ENCODE peak calls at places on chromosomes 16 and 17, in eight cellular contexts. One of them, this sample, is unnamed.
A peak's percentile ranks its signal among the peaks of the same experiment; 100 is the strongest.

GRCh38 chr16:17301593-17302135 is 169.1 kb downstream of the XYLT1 start:
- DNase-seq in heart right ventricle: no peak
- DNase-seq in NT2/D1: no peak
- DNase-seq in heart left ventricle: no peak
- DNase-seq in naive thymus-derived CD4-positive, alpha-beta T cell: no peak
- DNase-seq in brain microvascular endothelial cell: no peak
- DNase-seq in HCT116: no peak
- DNase-seq in cardiac muscle cell: no peak
- DNase-seq in this sample: no peak

GRCh38 chr16:57070986-57071540 is 21.3 kb upstream of the CPNE2 start:
- DNase-seq in heart right ventricle: no peak
- DNase-seq in NT2/D1: no peak
- DNase-seq in heart left ventricle: no peak
- DNase-seq in naive thymus-derived CD4-positive, alpha-beta T cell: no peak
- DNase-seq in brain microvascular endothelial cell: no peak
- DNase-seq in HCT116: no peak
- DNase-seq in cardiac muscle cell: no peak
- DNase-seq in this sample: no peak

GRCh38 chr17:68198931-68199836 is 48.7 kb upstream of the AMZ2 start:
- DNase-seq in heart right ventricle: no peak
- DNase-seq in NT2/D1: no peak
- DNase-seq in heart left ventricle: no peak
- DNase-seq in naive thymus-derived CD4-positive, alpha-beta T cell: peak; percentile 41
- DNase-seq in brain microvascular endothelial cell: no peak
- DNase-seq in HCT116: no peak
- DNase-seq in cardiac muscle cell: peak; percentile 23
- DNase-seq in this sample: no peak

GRCh38 chr16:87628940-87629339 is 26.6 kb downstream of the JPH3 start:
- DNase-seq in heart right ventricle: no peak
- DNase-seq in NT2/D1: no peak
- DNase-seq in heart left ventricle: peak; percentile 19
- DNase-seq in naive thymus-derived CD4-positive, alpha-beta T cell: no peak
- DNase-seq in brain microvascular endothelial cell: peak; percentile 16
- DNase-seq in HCT116: no peak
- DNase-seq in cardiac muscle cell: no peak
- DNase-seq in this sample: peak; percentile 85

GRCh38 chr16:26857371-26857770 is 209.4 kb upstream of the C16orf82 start:
- DNase-seq in heart right ventricle: no peak
- DNase-seq in NT2/D1: no peak
- DNase-seq in heart left ventricle: no peak
- DNase-seq in naive thymus-derived CD4-positive, alpha-beta T cell: no peak
- DNase-seq in brain microvascular endothelial cell: no peak
- DNase-seq in HCT116: no peak
- DNase-seq in cardiac muscle cell: no peak
- DNase-seq in this sample: no peak

GRCh38 chr16:4699030-4699556 is 5.7 kb downstream of the NUDT16L1 start:
- DNase-seq in heart right ventricle: no peak
- DNase-seq in NT2/D1: no peak
- DNase-seq in heart left ventricle: no peak
- DNase-seq in naive thymus-derived CD4-positive, alpha-beta T cell: no peak
- DNase-seq in brain microvascular endothelial cell: no peak
- DNase-seq in HCT116: no peak
- DNase-seq in cardiac muscle cell: no peak
- DNase-seq in this sample: no peak

GRCh38 chr17:17104036-17104435 is 61.8 kb downstream of the MPRIP start:
- DNase-seq in heart right ventricle: no peak
- DNase-seq in NT2/D1: no peak
- DNase-seq in heart left ventricle: no peak
- DNase-seq in naive thymus-derived CD4-positive, alpha-beta T cell: no peak
- DNase-seq in brain microvascular endothelial cell: no peak
- DNase-seq in HCT116: no peak
- DNase-seq in cardiac muscle cell: no peak
- DNase-seq in this sample: no peak

GRCh38 chr17:41739661-41740352 is 5.4 kb upstream of the HAP1 start:
- DNase-seq in heart right ventricle: no peak
- DNase-seq in NT2/D1: no peak
- DNase-seq in heart left ventricle: no peak
- DNase-seq in naive thymus-derived CD4-positive, alpha-beta T cell: no peak
- DNase-seq in brain microvascular endothelial cell: no peak
- DNase-seq in HCT116: no peak
- DNase-seq in cardiac muscle cell: no peak
- DNase-seq in this sample: peak; percentile 50

GRCh38 chr16:27965801-27966200 is 97.7 kb downstream of the GSG1L start:
- DNase-seq in heart right ventricle: no peak
- DNase-seq in NT2/D1: no peak
- DNase-seq in heart left ventricle: no peak
- DNase-seq in naive thymus-derived CD4-positive, alpha-beta T cell: no peak
- DNase-seq in brain microvascular endothelial cell: no peak
- DNase-seq in HCT116: no peak
- DNase-seq in cardiac muscle cell: no peak
- DNase-seq in this sample: no peak

GRCh38 chr16:78490431-78490830 is 391.0 kb downstream of the WWOX start:
- DNase-seq in heart right ventricle: no peak
- DNase-seq in NT2/D1: no peak
- DNase-seq in heart left ventricle: no peak
- DNase-seq in naive thymus-derived CD4-positive, alpha-beta T cell: no peak
- DNase-seq in brain microvascular endothelial cell: no peak
- DNase-seq in HCT116: no peak
- DNase-seq in cardiac muscle cell: no peak
- DNase-seq in this sample: no peak

GRCh38 chr17:75271233-75271954 is 363 bp upstream of the MIF4GD start:
- DNase-seq in heart right ventricle: peak; percentile 83
- DNase-seq in NT2/D1: no peak
- DNase-seq in heart left ventricle: peak; percentile 92
- DNase-seq in naive thymus-derived CD4-positive, alpha-beta T cell: peak; percentile 93
- DNase-seq in brain microvascular endothelial cell: no peak
- DNase-seq in HCT116: no peak
- DNase-seq in cardiac muscle cell: peak; percentile 89
- DNase-seq in this sample: no peak

GRCh38 chr17:10198509-10199249 is at the start of gene GAS7:
- DNase-seq in heart right ventricle: peak; percentile 74
- DNase-seq in NT2/D1: no peak
- DNase-seq in heart left ventricle: peak; percentile 88
- DNase-seq in naive thymus-derived CD4-positive, alpha-beta T cell: peak; percentile 24
- DNase-seq in brain microvascular endothelial cell: no peak
- DNase-seq in HCT116: no peak
- DNase-seq in cardiac muscle cell: peak; percentile 87
- DNase-seq in this sample: no peak

GRCh38 chr16:3066440-3066748 is 954 bp downstream of the IL32 start:
- DNase-seq in heart right ventricle: no peak
- DNase-seq in NT2/D1: no peak
- DNase-seq in heart left ventricle: no peak
- DNase-seq in naive thymus-derived CD4-positive, alpha-beta T cell: no peak
- DNase-seq in brain microvascular endothelial cell: no peak
- DNase-seq in HCT116: no peak
- DNase-seq in cardiac muscle cell: no peak
- DNase-seq in this sample: no peak

GRCh38 chr16:9102379-9102778 is 10.9 kb downstream of the HAPSTR1 start:
- DNase-seq in heart right ventricle: no peak
- DNase-seq in NT2/D1: no peak
- DNase-seq in heart left ventricle: no peak
- DNase-seq in naive thymus-derived CD4-positive, alpha-beta T cell: no peak
- DNase-seq in brain microvascular endothelial cell: peak; percentile 81
- DNase-seq in HCT116: no peak
- DNase-seq in cardiac muscle cell: no peak
- DNase-seq in this sample: no peak

GRCh38 chr17:35726609-35727460 is 4.6 kb upstream of the RASL10B start:
- DNase-seq in heart right ventricle: peak; percentile 67
- DNase-seq in NT2/D1: no peak
- DNase-seq in heart left ventricle: peak; percentile 78
- DNase-seq in naive thymus-derived CD4-positive, alpha-beta T cell: no peak
- DNase-seq in brain microvascular endothelial cell: peak; percentile 86
- DNase-seq in HCT116: no peak
- DNase-seq in cardiac muscle cell: peak; percentile 89
- DNase-seq in this sample: peak; percentile 41

GRCh38 chr17:18261146-18261515 is 669 bp downstream of the MIEF2 start:
- DNase-seq in heart right ventricle: peak; percentile 79
- DNase-seq in NT2/D1: no peak
- DNase-seq in heart left ventricle: peak; percentile 85
- DNase-seq in naive thymus-derived CD4-positive, alpha-beta T cell: no peak
- DNase-seq in brain microvascular endothelial cell: no peak
- DNase-seq in HCT116: no peak
- DNase-seq in cardiac muscle cell: peak; percentile 45
- DNase-seq in this sample: peak; percentile 69

GRCh38 chr17:7260601-7261376 is 1.5 kb downstream of the CLDN7 start:
- DNase-seq in heart right ventricle: no peak
- DNase-seq in NT2/D1: no peak
- DNase-seq in heart left ventricle: no peak
- DNase-seq in naive thymus-derived CD4-positive, alpha-beta T cell: no peak
- DNase-seq in brain microvascular endothelial cell: no peak
- DNase-seq in HCT116: no peak
- DNase-seq in cardiac muscle cell: peak; percentile 53
- DNase-seq in this sample: no peak

GRCh38 chr17:62994931-62995330 is 28.9 kb downstream of the TANC2 start:
- DNase-seq in heart right ventricle: no peak
- DNase-seq in NT2/D1: no peak
- DNase-seq in heart left ventricle: no peak
- DNase-seq in naive thymus-derived CD4-positive, alpha-beta T cell: no peak
- DNase-seq in brain microvascular endothelial cell: no peak
- DNase-seq in HCT116: no peak
- DNase-seq in cardiac muscle cell: peak; percentile 37
- DNase-seq in this sample: no peak

GRCh38 chr17:68391561-68392268 is 65.6 kb downstream of the WIPI1 start:
- DNase-seq in heart right ventricle: no peak
- DNase-seq in NT2/D1: no peak
- DNase-seq in heart left ventricle: no peak
- DNase-seq in naive thymus-derived CD4-positive, alpha-beta T cell: no peak
- DNase-seq in brain microvascular endothelial cell: no peak
- DNase-seq in HCT116: no peak
- DNase-seq in cardiac muscle cell: no peak
- DNase-seq in this sample: no peak

GRCh38 chr17:55005520-55005919 is 37.0 kb downstream of the STXBP4 start:
- DNase-seq in heart right ventricle: no peak
- DNase-seq in NT2/D1: peak; percentile 8
- DNase-seq in heart left ventricle: no peak
- DNase-seq in naive thymus-derived CD4-positive, alpha-beta T cell: peak; percentile 1
- DNase-seq in brain microvascular endothelial cell: peak; percentile 46
- DNase-seq in HCT116: peak; percentile 63
- DNase-seq in cardiac muscle cell: peak; percentile 6
- DNase-seq in this sample: no peak

GRCh38 chr17:71846561-71846960 is 274.3 kb upstream of the SOX9 start:
- DNase-seq in heart right ventricle: no peak
- DNase-seq in NT2/D1: no peak
- DNase-seq in heart left ventricle: no peak
- DNase-seq in naive thymus-derived CD4-positive, alpha-beta T cell: no peak
- DNase-seq in brain microvascular endothelial cell: no peak
- DNase-seq in HCT116: no peak
- DNase-seq in cardiac muscle cell: no peak
- DNase-seq in this sample: peak; percentile 39

GRCh38 chr17:45720386-45720785 is 63.7 kb upstream of the CRHR1 start:
- DNase-seq in heart right ventricle: no peak
- DNase-seq in NT2/D1: no peak
- DNase-seq in heart left ventricle: no peak
- DNase-seq in naive thymus-derived CD4-positive, alpha-beta T cell: no peak
- DNase-seq in brain microvascular endothelial cell: no peak
- DNase-seq in HCT116: no peak
- DNase-seq in cardiac muscle cell: no peak
- DNase-seq in this sample: no peak

GRCh38 chr16:4488486-4488967 is 12.3 kb downstream of the HMOX2 start:
- DNase-seq in heart right ventricle: no peak
- DNase-seq in NT2/D1: no peak
- DNase-seq in heart left ventricle: no peak
- DNase-seq in naive thymus-derived CD4-positive, alpha-beta T cell: peak; percentile 82
- DNase-seq in brain microvascular endothelial cell: no peak
- DNase-seq in HCT116: no peak
- DNase-seq in cardiac muscle cell: no peak
- DNase-seq in this sample: no peak

GRCh38 chr17:416293-417206 is 63.9 kb upstream of the RPH3AL start:
- DNase-seq in heart right ventricle: no peak
- DNase-seq in NT2/D1: no peak
- DNase-seq in heart left ventricle: no peak
- DNase-seq in naive thymus-derived CD4-positive, alpha-beta T cell: peak; percentile 61
- DNase-seq in brain microvascular endothelial cell: no peak
- DNase-seq in HCT116: no peak
- DNase-seq in cardiac muscle cell: no peak
- DNase-seq in this sample: no peak

GRCh38 chr16:8847623-8848022 is 21.2 kb downstream of the CARHSP1 start:
- DNase-seq in heart right ventricle: no peak
- DNase-seq in NT2/D1: no peak
- DNase-seq in heart left ventricle: no peak
- DNase-seq in naive thymus-derived CD4-positive, alpha-beta T cell: no peak
- DNase-seq in brain microvascular endothelial cell: no peak
- DNase-seq in HCT116: no peak
- DNase-seq in cardiac muscle cell: no peak
- DNase-seq in this sample: no peak

GRCh38 chr17:79422236-79422635 is 188.6 kb downstream of the RBFOX3 start:
- DNase-seq in heart right ventricle: no peak
- DNase-seq in NT2/D1: no peak
- DNase-seq in heart left ventricle: no peak
- DNase-seq in naive thymus-derived CD4-positive, alpha-beta T cell: no peak
- DNase-seq in brain microvascular endothelial cell: no peak
- DNase-seq in HCT116: no peak
- DNase-seq in cardiac muscle cell: no peak
- DNase-seq in this sample: no peak
- H3K27me3 ChIP-seq in heart right ventricle: peaks cover 39% of the 10 kb centered on the region
- H3K27me3 ChIP-seq in NT2/D1: no peaks in the 10 kb centered on the region
- H3K27me3 ChIP-seq in heart left ventricle: peaks cover 37% of the 10 kb centered on the region
- H3K27me3 ChIP-seq in naive thymus-derived CD4-positive, alpha-beta T cell: no peaks in the 10 kb centered on the region
- H3K27me3 ChIP-seq in brain microvascular endothelial cell: no peaks in the 10 kb centered on the region
- H3K27me3 ChIP-seq in HCT116: peaks cover 24% of the 10 kb centered on the region
- H3K27me3 ChIP-seq in cardiac muscle cell: peaks cover 18% of the 10 kb centered on the region
- H3K27me3 ChIP-seq in this sample: no peaks in the 10 kb centered on the region

DNA sequence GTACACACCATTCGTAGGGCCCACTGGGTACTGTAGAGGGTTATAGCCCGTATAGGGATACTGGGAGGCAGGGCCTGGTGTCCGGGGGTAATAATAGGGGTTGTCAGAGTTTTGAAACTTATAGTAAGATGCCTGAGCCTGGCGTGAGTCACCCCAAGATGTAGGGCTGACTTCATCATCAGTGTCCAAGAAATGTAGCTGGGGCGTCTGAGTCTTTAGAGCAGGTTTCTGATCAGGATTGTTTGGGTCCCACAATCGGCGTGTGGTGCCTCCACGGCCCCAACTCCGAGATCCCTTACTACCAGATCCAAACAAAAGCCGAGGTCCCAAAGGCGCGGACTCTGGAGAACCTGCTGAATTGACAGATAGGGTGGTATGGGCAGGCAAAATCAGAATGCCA is 4.4 kb downstream of the SMG6 start:
- DNase-seq in heart right ventricle: no peak
- DNase-seq in NT2/D1: no peak
- DNase-seq in heart left ventricle: no peak
- DNase-seq in naive thymus-derived CD4-positive, alpha-beta T cell: no peak
- DNase-seq in brain microvascular endothelial cell: no peak
- DNase-seq in HCT116: no peak
- DNase-seq in cardiac muscle cell: no peak
- DNase-seq in this sample: no peak
- H3K4me3 ChIP-seq in heart right ventricle: no peak overlapping the region
- H3K4me3 ChIP-seq in NT2/D1: no peak overlapping the region
- H3K4me3 ChIP-seq in heart left ventricle: no peak overlapping the region
- H3K4me3 ChIP-seq in naive thymus-derived CD4-positive, alpha-beta T cell: no peak overlapping the region
- H3K4me3 ChIP-seq in brain microvascular endothelial cell: no peak overlapping the region
- H3K4me3 ChIP-seq in HCT116: no peak overlapping the region
- H3K4me3 ChIP-seq in cardiac muscle cell: no peak overlapping the region
- H3K4me3 ChIP-seq in this sample: no peak overlapping the region

GRCh38 chr17:12994341-12995074 is 23.3 kb downstream of the ELAC2 start:
- DNase-seq in heart right ventricle: no peak
- DNase-seq in NT2/D1: no peak
- DNase-seq in heart left ventricle: no peak
- DNase-seq in naive thymus-derived CD4-positive, alpha-beta T cell: no peak
- DNase-seq in brain microvascular endothelial cell: no peak
- DNase-seq in HCT116: no peak
- DNase-seq in cardiac muscle cell: no peak
- DNase-seq in this sample: no peak
- H3K36me3 ChIP-seq in heart right ventricle: peaks cover 74% of the 10 kb centered on the region
- H3K36me3 ChIP-seq in NT2/D1: peaks cover 100% of the 10 kb centered on the region
- H3K36me3 ChIP-seq in heart left ventricle: peaks cover 52% of the 10 kb centered on the region
- H3K36me3 ChIP-seq in naive thymus-derived CD4-positive, alpha-beta T cell: peaks cover 29% of the 10 kb centered on the region
- H3K36me3 ChIP-seq in brain microvascular endothelial cell: peaks cover 92% of the 10 kb centered on the region
- H3K36me3 ChIP-seq in HCT116: peaks cover 70% of the 10 kb centered on the region
- H3K36me3 ChIP-seq in cardiac muscle cell: peaks cover 72% of the 10 kb centered on the region
- H3K36me3 ChIP-seq in this sample: peaks cover 9% of the 10 kb centered on the region

GRCh38 chr17:76921340-76922036 is 53.3 kb downstream of the MGAT5B start:
- DNase-seq in heart right ventricle: no peak
- DNase-seq in NT2/D1: no peak
- DNase-seq in heart left ventricle: peak; percentile 20
- DNase-seq in naive thymus-derived CD4-positive, alpha-beta T cell: no peak
- DNase-seq in brain microvascular endothelial cell: no peak
- DNase-seq in HCT116: no peak
- DNase-seq in cardiac muscle cell: no peak
- DNase-seq in this sample: no peak
- H3K27me3 ChIP-seq in heart right ventricle: peaks cover 19% of the 10 kb centered on the region
- H3K27me3 ChIP-seq in NT2/D1: no peaks in the 10 kb centered on the region
- H3K27me3 ChIP-seq in heart left ventricle: peaks cover 12% of the 10 kb centered on the region
- H3K27me3 ChIP-seq in naive thymus-derived CD4-positive, alpha-beta T cell: no peaks in the 10 kb centered on the region
- H3K27me3 ChIP-seq in brain microvascular endothelial cell: peaks cover 20% of the 10 kb centered on the region
- H3K27me3 ChIP-seq in HCT116: peaks cover 11% of the 10 kb centered on the region
- H3K27me3 ChIP-seq in cardiac muscle cell: no peaks in the 10 kb centered on the region
- H3K27me3 ChIP-seq in this sample: peaks cover 32% of the 10 kb centered on the region